ENCODE peak calls at places on chromosomes 2 and 18, in eight cellular contexts. C, J, S, F, L, Z, X and P are unnamed samples.

GRCh38 chr18:6488956-6489355 is 74.2 kb upstream of the L3MBTL4 start:
- DNase-seq in F (no peak), C (no peak), S (no peak), X (no peak), J (no peak), L (no peak), Z (no peak), P (no peak)

GRCh38 chr18:30632058-30632718 is 410.4 kb downstream of the DSC3 start:
- DNase-seq in F (no peak), S (no peak), L (no peak), J (no peak), X (no peak), Z (no peak), C (no peak), P (no peak)

GRCh38 chr2:6943971-6944370 is 26.8 kb downstream of the RNF144A start:
- DNase-seq in X (no peak), J (no peak), C (no peak), Z (no peak), F (no peak), S (no peak), L (no peak), P (no peak)

GRCh38 chr2:121075006-121075545 is 209.9 kb downstream of the TFCP2L1 start:
- DNase-seq in F (peak; percentile 95), S (no peak), C (peak; percentile 48), X (peak; percentile 86), J (no peak), L (peak; percentile 43), Z (peak; percentile 77), P (peak; percentile 96)

GRCh38 chr2:176072951-176073904 is 10.5 kb downstream of the EVX2 start:
- DNase-seq in F (no peak), J (no peak), Z (no peak), S (no peak), L (no peak), C (no peak), X (no peak), P (no peak)

GRCh38 chr2:8154270-8154669 is 527.6 kb upstream of the ID2 start:
- DNase-seq in C (no peak), L (no peak), X (no peak), S (no peak), J (no peak), Z (no peak), F (peak; percentile 12), P (no peak)

GRCh38 chr2:147045113-147045512 is 799.7 kb upstream of the ACVR2A start:
- DNase-seq in X (no peak), F (peak; percentile 43), S (no peak), J (peak; percentile 53), L (peak; percentile 9), C (peak; percentile 7), Z (no peak), P (peak; percentile 37)

GRCh38 chr2:173136067-173136466 is 60.4 kb downstream of the MAP3K20 start:
- DNase-seq in L (no peak), C (no peak), F (no peak), S (no peak), J (no peak), Z (no peak), X (no peak), P (no peak)

GRCh38 chr2:108936868-108937265 is 52.2 kb downstream of the EDAR start:
- DNase-seq in S (no peak), L (no peak), F (no peak), C (no peak), Z (no peak), X (no peak), J (no peak), P (no peak)

GRCh38 chr2:65355190-65355831 is 77.1 kb downstream of the SPRED2 start:
- DNase-seq in F (peak; percentile 53), S (no peak), C (no peak), J (no peak), L (no peak), Z (no peak), X (no peak), P (peak; percentile 43)

GRCh38 chr2:208935531-208935930 is 488.3 kb upstream of the MAP2 start:
- DNase-seq in L (no peak), S (no peak), Z (no peak), F (no peak), X (no peak), C (no peak), J (no peak), P (no peak)

GRCh38 chr2:228401065-228401912 is 219.8 kb upstream of the SPHKAP start:
- DNase-seq in C (no peak), L (no peak), X (no peak), J (no peak), Z (no peak), F (peak; percentile 16), S (no peak), P (no peak)

GRCh38 chr2:236239276-236240065 is 24.7 kb downstream of the ASB18 start:
- DNase-seq in C (no peak), X (no peak), L (no peak), F (no peak), J (no peak), S (no peak), Z (no peak), P (no peak)

GRCh38 chr2:121485039-121485438 is 45.6 kb upstream of the RNU4ATAC start:
- DNase-seq in S (no peak), Z (no peak), J (no peak), L (no peak), F (peak; percentile 76), C (no peak), X (peak; percentile 52), P (no peak)

GRCh38 chr2:105576440-105577241 is 168.1 kb upstream of the NCK2 start:
- DNase-seq in J (peak; percentile 30), C (no peak), S (no peak), Z (peak; percentile 12), L (no peak), F (peak; percentile 67), X (peak; percentile 61), P (peak; percentile 87)

GRCh38 chr2:200177971-200178911 is 128.3 kb upstream of the SPATS2L start:
- DNase-seq in L (no peak), X (no peak), C (no peak), Z (no peak), F (peak; percentile 8), J (no peak), S (peak; percentile 51), P (no peak)

GRCh38 chr18:43671431-43671830 is 394.1 kb upstream of the SYT4 start:
- DNase-seq in Z (no peak), L (no peak), S (no peak), C (no peak), J (no peak), F (no peak), X (no peak), P (no peak)

GRCh38 chr18:9017170-9017899 is 85.2 kb upstream of the NDUFV2 start:
- DNase-seq in S (peak; percentile 90), C (peak; percentile 54), Z (no peak), X (peak; percentile 85), F (peak; percentile 94), J (no peak), L (peak; percentile 9), P (peak; percentile 93)

GRCh38 chr18:22347624-22348511 is 69.8 kb downstream of the CTAGE1 start:
- DNase-seq in Z (no peak), J (no peak), S (no peak), C (no peak), L (no peak), F (peak; percentile 41), X (no peak), P (peak; percentile 43)

GRCh38 chr2:56130463-56131070 is 53.2 kb upstream of the CCDC85A start:
- DNase-seq in F (peak; percentile 61), X (peak; percentile 5), Z (peak; percentile 3), L (no peak), C (no peak), J (peak; percentile 46), S (no peak), P (peak; percentile 57)

GRCh38 chr2:71562518-71562917 is 109.2 kb downstream of the DYSF start:
- DNase-seq in Z (no peak), F (no peak), X (no peak), C (no peak), S (peak; percentile 38), J (no peak), L (no peak), P (no peak)